ENCODE peak calls at places on chromosomes 5 and 9, in eight cellular contexts. Q, P, V, M, R, G, X and K are unnamed samples.

GRCh38 chr9:92655366-92655765 is 14.6 kb downstream of the IPPK start:
- DNase-seq in R (no peak), P (no peak), Q (no peak), X (no peak), V (no peak), M (no peak), G (no peak), K (no peak)

GRCh38 chr5:124644582-124644981 is 101.9 kb downstream of the ZNF608 start:
- DNase-seq in Q (no peak), P (no peak), M (no peak), R (no peak), G (no peak), V (no peak), X (no peak), K (no peak)

GRCh38 chr9:89675403-89675771 is 70.6 kb downstream of the GADD45G start:
- DNase-seq in V (no peak), P (no peak), R (no peak), X (no peak), Q (no peak), M (no peak), G (no peak), K (no peak)

GRCh38 chr5:2563046-2563445 is 188.4 kb downstream of the IRX2 start:
- DNase-seq in V (no peak), G (no peak), R (no peak), X (peak), Q (no peak), M (no peak), P (no peak), K (no peak)

GRCh38 chr9:127915801-127916664 is 808 bp downstream of the ST6GALNAC4 start:
- DNase-seq in R (no peak), V (no peak), X (peak), Q (no peak), P (no peak), M (no peak), G (no peak), K (peak)

GRCh38 chr5:146731909-146732659 is 146.5 kb downstream of the PPP2R2B start:
- DNase-seq in Q (peak), R (peak), X (no peak), G (no peak), M (peak), V (no peak), P (no peak), K (peak)

GRCh38 chr5:135602882-135603721 is 24.3 kb upstream of the CXCL14 start:
- DNase-seq in V (no peak), R (no peak), P (no peak), Q (no peak), M (no peak), X (no peak), G (no peak), K (no peak)

GRCh38 chr5:80184235-80185023 is 71.4 kb downstream of the SERINC5 start:
- DNase-seq in V (peak), Q (no peak), X (peak), R (no peak), M (peak), G (peak), P (no peak), K (no peak)

GRCh38 chr5:150137168-150137957 is 18.3 kb downstream of the PDGFRB start:
- DNase-seq in M (no peak), Q (no peak), G (no peak), V (peak), P (no peak), X (no peak), R (peak), K (peak)

GRCh38 chr9:93133641-93134017 is 422 bp downstream of the NINJ1 start:
- DNase-seq in V (peak), P (no peak), X (peak), G (no peak), M (peak), R (peak), Q (no peak), K (peak)

GRCh38 chr5:35513612-35514011 is 104.1 kb upstream of the SPEF2 start:
- DNase-seq in Q (no peak), M (no peak), G (no peak), V (no peak), R (no peak), X (no peak), P (no peak), K (no peak)

GRCh38 chr5:139415221-139415861 is 11.5 kb upstream of the SPATA24 start:
- DNase-seq in X (no peak), V (no peak), P (no peak), M (no peak), G (no peak), R (no peak), Q (no peak), K (no peak)

GRCh38 chr5:108503986-108504385 is 122.1 kb upstream of the FBXL17 start:
- DNase-seq in G (no peak), Q (no peak), X (no peak), R (no peak), M (no peak), V (no peak), P (no peak), K (no peak)

GRCh38 chr5:105968961-105969360 is 1701.8 kb downstream of the EFNA5 start:
- DNase-seq in R (no peak), V (no peak), P (no peak), G (no peak), Q (no peak), M (no peak), X (no peak), K (no peak)

GRCh38 chr5:80866372-80866771 is 93.8 kb upstream of the RASGRF2 start:
- DNase-seq in Q (no peak), P (no peak), M (no peak), G (no peak), R (no peak), X (no peak), V (no peak), K (no peak)

GRCh38 chr5:17428176-17428800 is 69.7 kb upstream of the TAF11L2 start:
- DNase-seq in P (no peak), G (no peak), X (no peak), V (no peak), R (no peak), Q (no peak), M (no peak), K (no peak)

GRCh38 chr5:72541501-72542235 is 34.5 kb upstream of the ZNF366 start:
- DNase-seq in V (no peak), R (no peak), P (no peak), X (peak), G (no peak), Q (no peak), M (no peak), K (no peak)

GRCh38 chr9:88193766-88194165 is 55.5 kb upstream of the SPATA31C2 start:
- DNase-seq in P (no peak), Q (no peak), X (no peak), G (no peak), M (no peak), R (no peak), V (no peak), K (no peak)

GRCh38 chr9:20823051-20823450 is 139.0 kb downstream of the FOCAD start:
- DNase-seq in V (no peak), M (no peak), R (peak), P (no peak), Q (no peak), G (no peak), X (no peak), K (no peak)

GRCh38 chr5:59587489-59588337 is 305.8 kb downstream of the PDE4D start:
- DNase-seq in M (peak), X (no peak), R (peak), Q (no peak), P (no peak), V (no peak), G (peak), K (peak)

GRCh38 chr5:149916317-149917072 is 28.1 kb downstream of the PDE6A start:
- DNase-seq in P (no peak), G (no peak), M (no peak), V (no peak), X (no peak), Q (no peak), R (no peak), K (no peak)

GRCh38 chr9:127847155-127847463 is 7.3 kb downstream of the ENG start:
- DNase-seq in Q (no peak), M (no peak), R (no peak), V (no peak), P (no peak), G (no peak), X (no peak), K (peak)

GRCh38 chr5:143023447-143024096 is 253.4 kb downstream of the ARHGAP26 start:
- DNase-seq in M (no peak), G (no peak), X (no peak), Q (no peak), P (peak), V (no peak), R (peak), K (no peak)

GRCh38 chr5:168106008-168106761 is 185.3 kb upstream of the WWC1 start:
- DNase-seq in M (peak), V (peak), P (no peak), Q (no peak), G (no peak), X (no peak), R (peak), K (no peak)

GRCh38 chr5:158384535-158385421 is 525.8 kb upstream of the CLINT1 start:
- DNase-seq in M (peak), V (no peak), X (no peak), R (peak), P (no peak), G (no peak), Q (peak), K (peak)

GRCh38 chr5:20041326-20041977 is 53.5 kb upstream of the CDH18 start:
- DNase-seq in X (no peak), G (no peak), M (no peak), V (no peak), R (no peak), Q (no peak), P (no peak), K (no peak)

GRCh38 chr5:19401032-19401431 is 587.0 kb downstream of the CDH18 start:
- DNase-seq in Q (no peak), M (no peak), X (peak), R (no peak), G (no peak), P (no peak), V (no peak), K (no peak)

GRCh38 chr9:112784020-112784788 is 33.6 kb downstream of the SNX30 start:
- DNase-seq in P (no peak), X (no peak), M (no peak), V (no peak), R (peak), Q (no peak), G (no peak), K (peak)

GRCh38 chr9:135156525-135157510 is 69.3 kb downstream of the OLFM1 start:
- DNase-seq in V (peak), Q (peak), M (peak), R (peak), P (no peak), G (peak), X (peak), K (peak)

GRCh38 chr5:133145436-133146143 is 93.8 kb downstream of the HSPA4 start:
- DNase-seq in Q (no peak), V (no peak), R (no peak), G (no peak), X (no peak), M (no peak), P (no peak), K (no peak)
- TF ChIP-seq POLR2A in Q (no peak), V (no peak), R (no peak), G (no peak), X (no peak), M (no peak), P (no peak), K (no peak)

DNA sequence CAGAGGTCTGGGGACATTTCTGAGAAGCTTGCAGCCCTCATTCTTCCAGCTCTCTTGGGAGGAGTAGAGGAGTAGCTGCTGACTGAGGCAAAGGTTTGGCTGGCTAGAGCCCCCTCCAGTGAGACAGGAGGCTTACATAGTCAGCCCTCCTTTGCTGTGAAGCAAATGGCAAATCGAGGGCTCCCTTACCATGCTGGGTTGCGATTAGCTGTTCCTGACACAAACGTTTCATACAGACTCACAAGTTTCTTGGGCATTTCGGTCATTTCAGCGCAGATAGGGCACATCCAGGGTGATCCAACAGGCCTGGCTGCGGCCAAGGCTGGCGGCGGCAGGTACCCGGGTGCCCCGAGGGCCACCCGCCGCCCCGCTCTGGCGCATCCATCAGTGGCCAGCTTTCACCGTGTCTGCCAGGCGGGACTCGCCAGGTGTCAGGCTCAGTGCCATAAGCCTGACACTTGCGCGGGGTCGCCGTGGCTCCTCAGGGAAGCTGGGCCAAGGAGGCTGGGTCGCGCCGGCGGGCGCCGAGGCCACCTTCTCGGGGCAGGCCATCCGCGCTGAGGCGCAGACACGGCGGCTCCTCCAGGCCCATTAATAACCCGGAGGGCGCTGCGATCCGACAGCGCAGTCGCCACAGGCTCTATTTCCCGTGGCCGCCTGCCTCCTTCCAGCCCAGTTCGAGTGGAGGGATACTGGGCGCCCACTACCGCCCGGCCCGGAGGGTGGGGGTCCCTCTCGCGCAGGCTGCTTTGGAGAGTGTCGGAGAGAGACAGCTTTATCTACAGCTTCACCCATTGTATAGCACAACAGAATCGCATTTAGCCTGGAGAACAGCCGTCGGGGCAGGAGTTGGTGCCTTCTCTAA is 9.1 kb downstream of the PRDM6 start:
- DNase-seq in G (no peak), P (no peak), M (no peak), Q (no peak), V (no peak), R (no peak), X (no peak), K (no peak)
- H3K4me2 ChIP-seq in G (peak), P (no peak), M (no peak), Q (no peak), V (no peak), R (no peak), X (no peak), K (no peak)

GRCh38 chr5:127229185-127229889 is 61.3 kb upstream of the MEGF10 start:
- DNase-seq in X (peak), M (peak), P (no peak), G (peak), R (peak), Q (no peak), V (no peak), K (peak)
- TF ChIP-seq POLR2A in X (no peak), M (peak), P (peak), G (no peak), R (no peak), Q (no peak), V (no peak), K (no peak)

DNA sequence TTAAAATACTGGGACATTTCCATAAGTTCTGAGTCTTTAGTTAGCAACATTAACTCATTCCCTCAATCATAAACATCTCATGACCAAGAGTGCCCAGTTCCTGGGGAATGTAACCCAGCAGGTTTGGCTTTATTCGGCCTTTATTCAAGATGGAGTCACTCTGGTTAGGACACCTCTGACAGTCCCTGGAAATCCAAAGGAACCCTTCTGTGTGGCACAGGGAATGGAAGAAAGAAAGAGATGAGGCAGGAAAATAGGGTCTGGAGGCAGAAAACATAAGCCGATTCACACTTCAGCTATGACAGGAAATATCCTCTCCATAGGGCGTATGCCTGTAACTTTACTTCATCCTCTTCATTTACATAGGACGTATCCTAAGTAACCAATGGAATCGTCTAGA is 53.5 kb downstream of the FXN start:
- DNase-seq in P (no peak), M (no peak), G (no peak), R (no peak), X (no peak), V (no peak), Q (no peak), K (no peak)
- H3K4me2 ChIP-seq in P (no peak), M (no peak), G (peak), R (no peak), X (no peak), V (no peak), Q (no peak), K (no peak)

GRCh38 chr5:95958308-95959014 is 3.2 kb downstream of the ELL2 start:
- DNase-seq in G (no peak), M (peak), Q (no peak), X (no peak), V (peak), R (peak), P (no peak), K (no peak)
- TF ChIP-seq POLR2A in G (no peak), M (no peak), Q (no peak), X (no peak), V (no peak), R (peak), P (no peak), K (no peak)

DNA sequence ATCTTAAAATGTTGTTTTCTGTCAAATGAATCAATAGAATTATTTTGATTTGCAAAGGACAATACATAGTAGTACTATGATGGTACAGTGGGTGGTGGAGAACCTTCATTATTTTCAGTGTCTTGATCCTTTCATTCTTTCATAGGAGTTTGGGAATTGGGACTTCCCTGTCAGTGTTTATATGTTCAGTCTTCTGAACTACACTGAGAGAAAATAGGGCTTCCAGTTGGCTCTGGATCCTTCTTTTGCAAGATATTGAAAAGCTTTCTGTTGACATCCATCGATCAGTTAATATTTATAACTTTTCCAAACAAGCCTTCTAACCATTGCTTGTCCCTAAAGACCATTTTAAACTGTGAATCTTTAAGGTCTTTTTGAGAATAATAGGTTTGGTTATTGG is 94.7 kb downstream of the XRCC4 start:
- DNase-seq in P (no peak), G (no peak), M (no peak), Q (no peak), V (no peak), X (no peak), R (no peak), K (no peak)
- H3K4me2 ChIP-seq in P (no peak), G (no peak), M (no peak), Q (no peak), V (no peak), X (no peak), R (no peak), K (no peak)

DNA sequence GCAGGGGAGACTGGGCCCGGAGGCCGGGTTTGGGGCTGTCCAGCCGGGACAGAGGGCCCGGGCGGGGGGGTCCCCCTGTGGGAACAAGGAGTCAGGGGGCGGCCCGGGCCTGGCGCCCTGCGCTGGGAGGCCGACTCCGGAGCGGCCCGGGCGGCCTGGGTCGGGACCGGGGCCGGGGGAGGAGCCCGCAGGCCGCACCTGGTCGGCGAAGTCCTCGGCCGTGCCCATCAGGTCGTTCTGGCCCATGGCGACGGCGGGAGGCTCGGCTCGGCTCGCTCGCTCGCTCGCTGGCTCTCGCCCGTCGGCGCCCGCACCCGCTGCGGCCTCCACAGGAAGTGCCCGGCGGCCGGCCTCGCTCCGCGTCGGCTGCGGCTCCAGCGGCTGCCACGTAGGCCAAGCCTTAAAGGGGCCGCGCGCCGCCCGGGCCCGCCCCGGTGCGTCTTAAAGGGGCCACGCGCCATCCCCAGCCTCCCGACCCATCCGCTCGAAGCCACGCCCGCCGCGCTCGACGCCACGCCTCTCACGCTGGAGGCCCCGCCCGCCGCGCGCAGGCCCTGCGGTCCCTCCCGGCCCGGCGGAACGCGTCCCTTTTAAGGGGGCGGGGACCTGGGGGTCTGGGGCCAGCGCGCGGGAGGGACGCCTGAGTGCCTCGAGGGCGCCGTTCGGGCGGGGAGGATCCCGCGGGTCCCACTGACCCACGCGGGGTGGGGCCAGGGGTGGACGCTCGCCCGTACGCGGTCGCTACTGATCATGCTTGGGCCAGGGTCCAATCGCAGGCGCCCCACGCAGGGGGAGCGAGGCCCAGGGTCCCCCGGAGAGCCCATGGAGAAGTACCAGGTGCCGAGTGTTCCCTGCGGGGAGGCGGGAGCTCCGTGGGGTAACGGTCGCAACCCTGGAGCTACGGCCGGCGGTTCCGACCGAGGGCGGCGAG is at the start of the genes STKLD1 and SURF4:
- DNase-seq in P (peak), X (peak), R (peak), M (peak), V (peak), G (peak), Q (peak), K (peak)
- TF ChIP-seq POLR2A in P (peak), X (peak), R (peak), M (peak), V (peak), G (no peak), Q (peak), K (peak)

GRCh38 chr5:179762781-179763176 is 30.2 kb downstream of the MAML1 start:
- DNase-seq in V (no peak), R (peak), M (no peak), Q (no peak), X (no peak), G (no peak), P (no peak), K (no peak)
- H3K4me2 ChIP-seq in V (peak), R (peak), M (peak), Q (peak), X (peak), G (no peak), P (no peak), K (no peak)

GRCh38 chr9:126366366-126367011 is 39.9 kb downstream of the MVB12B start:
- DNase-seq in M (no peak), Q (no peak), G (no peak), R (no peak), X (no peak), V (no peak), P (no peak), K (no peak)
- TF ChIP-seq POLR2A in M (no peak), Q (no peak), G (no peak), R (no peak), X (no peak), V (no peak), P (no peak), K (no peak)

DNA sequence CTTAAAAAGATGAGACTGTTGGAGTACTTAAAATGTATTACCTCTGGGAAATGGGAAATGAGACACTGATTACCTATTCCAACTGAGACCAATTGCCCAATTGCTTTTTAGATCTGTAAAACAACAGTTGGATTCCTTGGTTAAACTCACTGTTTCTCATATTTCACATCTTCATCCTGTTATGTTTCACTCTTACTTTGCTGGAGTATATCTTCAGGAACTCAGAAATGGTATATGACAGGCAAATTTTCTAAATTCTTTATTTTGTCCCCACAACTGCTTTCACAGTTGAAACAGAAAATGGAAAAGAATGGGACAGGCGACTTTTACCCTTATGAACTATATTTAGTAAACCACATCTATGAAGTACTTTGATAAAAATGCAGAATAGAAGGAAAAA is 8.7 kb upstream of the CETN3 start:
- DNase-seq in G (no peak), M (no peak), V (no peak), P (no peak), X (no peak), R (no peak), Q (no peak), K (no peak)
- H3K4me2 ChIP-seq in G (no peak), M (no peak), V (no peak), P (no peak), X (no peak), R (no peak), Q (no peak), K (no peak)